ENCODE peak calls at places on chromosome 2, in ten cellular contexts. Z is fibroblast of lung; Y is CD8-positive, alpha-beta memory T cell; V is Panc1; W is GM23338; H is effector memory CD4-positive, alpha-beta T cell; B is aorta; R is lower lobe of right lung; U is endothelial cell of umbilical vein; L is left ventricle myocardium inferior. N is an unnamed sample.

GRCh38 chr2:219522111-219523030 is 8.1 kb downstream of the ASIC4 start:
- DNase-seq in Z (peak; percentile 40), Y (no peak), V (no peak), W (peak; percentile 92), H (no peak), B (peak; percentile 83), R (no peak), U (no peak), L (no peak), N (no peak)

GRCh38 chr2:9757430-9758287 is 85.6 kb upstream of the TAF1B start:
- DNase-seq in Z (peak; percentile 39), Y (no peak), V (no peak), W (peak; percentile 71), H (no peak), B (no peak), R (no peak), U (no peak), L (peak; percentile 50), N (peak; percentile 64)

GRCh38 chr2:114293355-114293754 is 149.1 kb upstream of the DPP10 start:
- DNase-seq in Z (no peak), Y (no peak), V (no peak), W (no peak), H (no peak), B (no peak), R (no peak), U (no peak), L (no peak), N (no peak)

GRCh38 chr2:96541326-96541725 is 4.8 kb downstream of the ARID5A start:
- DNase-seq in Z (no peak), Y (no peak), V (no peak), W (no peak), H (no peak), B (no peak), R (no peak), U (no peak), L (no peak), N (no peak)

GRCh38 chr2:188675391-188676011 is 298.7 kb upstream of the COL3A1 start:
- DNase-seq in Z (peak; percentile 46), Y (no peak), V (no peak), W (peak; percentile 53), H (no peak), B (no peak), R (no peak), U (peak; percentile 50), L (no peak), N (no peak)

GRCh38 chr2:215966951-215967350 is 46.4 kb downstream of the MREG start:
- DNase-seq in Z (no peak), Y (no peak), V (no peak), W (no peak), H (no peak), B (no peak), R (no peak), U (peak; percentile 18), L (no peak), N (no peak)

GRCh38 chr2:177338177-177338721 is 54.3 kb upstream of the AGPS start:
- DNase-seq in Z (peak; percentile 63), Y (no peak), V (peak; percentile 74), W (no peak), H (no peak), B (no peak), R (no peak), U (peak; percentile 72), L (no peak), N (no peak)

GRCh38 chr2:158464426-158465281 is 7.9 kb downstream of the PKP4 start:
- DNase-seq in Z (no peak), Y (no peak), V (no peak), W (peak; percentile 62), H (no peak), B (no peak), R (no peak), U (peak; percentile 16), L (no peak), N (no peak)

GRCh38 chr2:105570757-105571156 is 171.9 kb upstream of the FHL2 start:
- DNase-seq in Z (no peak), Y (no peak), V (no peak), W (no peak), H (no peak), B (no peak), R (no peak), U (no peak), L (no peak), N (no peak)

GRCh38 chr2:6352906-6353515 is 512.7 kb downstream of the CMPK2 start:
- DNase-seq in Z (peak; percentile 50), Y (no peak), V (no peak), W (peak; percentile 81), H (no peak), B (no peak), R (peak; percentile 57), U (no peak), L (peak; percentile 34), N (peak; percentile 76)

GRCh38 chr2:190410171-190410570 is 2.0 kb downstream of the MFSD6 start:
- DNase-seq in Z (no peak), Y (no peak), V (no peak), W (no peak), H (no peak), B (no peak), R (no peak), U (no peak), L (no peak), N (no peak)
- H3K27ac ChIP-seq in Z (no peak overlapping the region), Y (no peak overlapping the region), V (no peak overlapping the region), W (no peak overlapping the region), H (no peak overlapping the region), B (no peak overlapping the region), R (no peak overlapping the region), U (no peak overlapping the region), L (peak overlapping the region; percentile 89), N (no peak overlapping the region)

DNA sequence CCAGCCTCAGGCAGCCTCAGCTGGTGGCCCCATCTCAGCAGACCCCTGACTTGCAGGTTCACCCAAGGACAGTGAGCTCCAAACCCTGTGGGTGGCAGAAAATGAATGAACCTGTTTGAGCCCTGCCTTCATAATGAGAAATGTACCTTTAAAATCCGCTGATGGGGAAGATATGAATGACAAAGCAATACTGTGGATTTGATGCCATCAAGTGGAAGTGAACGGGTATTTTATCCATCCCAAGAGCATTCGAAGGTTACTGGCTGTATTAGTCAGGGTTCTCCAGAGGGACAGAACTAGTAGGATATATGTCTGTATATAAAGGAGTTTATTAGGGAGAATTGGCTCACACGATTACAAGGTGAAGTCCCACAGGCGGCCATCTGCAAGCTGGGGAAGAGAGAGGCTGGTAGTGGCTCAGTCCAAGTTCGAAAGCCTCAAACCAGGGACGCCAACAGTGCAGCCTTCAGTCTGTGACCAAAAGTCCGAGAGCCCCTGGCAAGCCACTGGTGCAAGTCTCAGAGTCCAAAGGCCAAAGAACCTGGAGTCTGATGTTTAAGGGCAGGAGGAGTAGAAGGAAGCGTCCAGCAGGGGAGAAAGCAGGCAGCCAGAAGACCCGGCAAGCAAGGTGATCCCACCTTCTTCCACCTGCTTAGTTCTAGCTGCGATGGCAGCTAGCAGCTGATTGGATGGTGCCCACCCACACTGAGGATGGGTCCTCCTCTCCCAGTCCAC is 32.1 kb downstream of the TOGARAM2 start:
- DNase-seq in Z (peak; percentile 33), Y (no peak), V (peak; percentile 1), W (no peak), H (no peak), B (no peak), R (no peak), U (no peak), L (no peak), N (no peak)
- H3K27ac ChIP-seq in Z (no peak overlapping the region), Y (peak overlapping the region; percentile 93), V (no peak overlapping the region), W (no peak overlapping the region), H (peak overlapping the region; percentile 83), B (no peak overlapping the region), R (no peak overlapping the region), U (no peak overlapping the region), L (peak overlapping the region; percentile 96), N (no peak overlapping the region)

GRCh38 chr2:3302751-3303582 is 74.7 kb downstream of the EIPR1 start:
- DNase-seq in Z (no peak), Y (no peak), V (no peak), W (no peak), H (no peak), B (no peak), R (peak; percentile 41), U (no peak), L (no peak), N (no peak)

GRCh38 chr2:3302421-3302750 is 75.2 kb downstream of the EIPR1 start:
- DNase-seq in Z (no peak), Y (no peak), V (no peak), W (no peak), H (no peak), B (no peak), R (peak; percentile 41), U (no peak), L (no peak), N (no peak)

GRCh38 chr2:3305952-3306351 is 71.7 kb downstream of the EIPR1 start:
- DNase-seq in Z (no peak), Y (no peak), V (no peak), W (no peak), H (no peak), B (peak; percentile 42), R (peak; percentile 50), U (no peak), L (no peak), N (no peak)

GRCh38 chr2:3305431-3305830 is 72.2 kb downstream of the EIPR1 start:
- DNase-seq in Z (no peak), Y (no peak), V (no peak), W (no peak), H (no peak), B (peak; percentile 65), R (peak; percentile 32), U (no peak), L (no peak), N (no peak)

GRCh38 chr2:3303583-3304406 is 73.8 kb downstream of the EIPR1 start:
- DNase-seq in Z (peak; percentile 78), Y (peak; percentile 57), V (peak; percentile 61), W (peak; percentile 92), H (peak; percentile 39), B (peak; percentile 94), R (peak; percentile 91), U (peak; percentile 85), L (peak; percentile 84), N (peak; percentile 93)
- H3K27ac ChIP-seq in Z (peak overlapping the region; percentile 36), Y (no peak overlapping the region), V (peak overlapping the region; percentile 71), W (no peak overlapping the region), H (no peak overlapping the region), B (no peak overlapping the region), R (peak overlapping the region; percentile 44), U (peak overlapping the region; percentile 29), L (no peak overlapping the region), N (peak overlapping the region; percentile 43)

GRCh38 chr2:68907923-68908253 is 36.7 kb upstream of the BMP10 start:
- DNase-seq in Z (no peak), Y (no peak), V (no peak), W (no peak), H (no peak), B (no peak), R (no peak), U (no peak), L (no peak), N (no peak)

GRCh38 chr2:68908392-68908970 is 37.3 kb upstream of the BMP10 start:
- DNase-seq in Z (peak; percentile 81), Y (peak; percentile 72), V (no peak), W (peak; percentile 76), H (peak; percentile 72), B (peak; percentile 87), R (peak; percentile 80), U (peak; percentile 80), L (peak; percentile 56), N (peak; percentile 83)

GRCh38 chr2:68909793-68910674 is 38.8 kb upstream of the BMP10 start:
- DNase-seq in Z (peak; percentile 82), Y (peak; percentile 49), V (peak; percentile 59), W (peak; percentile 89), H (peak; percentile 10), B (peak; percentile 84), R (peak; percentile 64), U (peak; percentile 82), L (peak; percentile 44), N (no peak)

GRCh38 chr2:68905116-68905515 is 33.9 kb upstream of the BMP10 start:
- DNase-seq in Z (peak; percentile 36), Y (no peak), V (no peak), W (no peak), H (no peak), B (no peak), R (no peak), U (no peak), L (no peak), N (no peak)

GRCh38 chr2:68907232-68907922 is 36.2 kb upstream of the BMP10 start:
- DNase-seq in Z (no peak), Y (no peak), V (no peak), W (no peak), H (peak; percentile 3), B (no peak), R (no peak), U (peak; percentile 38), L (no peak), N (no peak)
- H3K27ac ChIP-seq in Z (no peak overlapping the region), Y (peak overlapping the region; percentile 4), V (no peak overlapping the region), W (no peak overlapping the region), H (peak overlapping the region; percentile 64), B (no peak overlapping the region), R (no peak overlapping the region), U (peak overlapping the region; percentile 43), L (no peak overlapping the region), N (peak overlapping the region; percentile 48)

N was measured in upper lobe of right lung.